ENCODE peak calls at places on chromosomes 6 and 20, in four cellular contexts. H is GM23248, Y is astrocyte, A is mammary epithelial cell. V is an unnamed sample.

GRCh38 chr6:98686008-98686601 is 148.3 kb upstream of the POU3F2 start:
- DNase-seq in H (no peak), Y (no peak), A (no peak), V (no peak)

GRCh38 chr20:1897486-1897885 is 2.3 kb downstream of the SIRPA start:
- DNase-seq in Y (no peak), A (no peak), H (peak), V (no peak)

GRCh38 chr6:11445146-11445545 is 92.4 kb upstream of the TMEM170B start:
- DNase-seq in Y (no peak), A (no peak), H (no peak), V (no peak)

GRCh38 chr20:13995086-13995665 is at the start of gene MACROD2:
- DNase-seq in A (peak), Y (peak), H (peak), V (no peak)

GRCh38 chr6:42236680-42237473 is 19.2 kb upstream of the MRPS10 start:
- DNase-seq in H (no peak), A (no peak), Y (no peak), V (no peak)

GRCh38 chr6:106147476-106147875 is 61.3 kb downstream of the PRDM1 start:
- DNase-seq in H (no peak), A (no peak), Y (no peak), V (no peak)

GRCh38 chr6:41940759-41941279 is 789 bp downstream of the CCND3 start:
- DNase-seq in Y (no peak), A (peak), H (peak), V (no peak)

GRCh38 chr6:32700391-32701040 is 34.1 kb upstream of the HLA-DQB1 start:
- DNase-seq in Y (peak), H (peak), A (peak), V (peak)

GRCh38 chr6:30881987-30882763 is 2.1 kb upstream of the DDR1 start:
- DNase-seq in Y (peak), H (peak), A (peak), V (no peak)

GRCh38 chr20:23165307-23165750 is 79.2 kb upstream of the CD93 start:
- DNase-seq in A (no peak), Y (no peak), H (no peak), V (no peak)

GRCh38 chr6:81763968-81764367 is 11.5 kb upstream of the TENT5A start:
- DNase-seq in H (no peak), A (no peak), Y (no peak), V (no peak)

DNA sequence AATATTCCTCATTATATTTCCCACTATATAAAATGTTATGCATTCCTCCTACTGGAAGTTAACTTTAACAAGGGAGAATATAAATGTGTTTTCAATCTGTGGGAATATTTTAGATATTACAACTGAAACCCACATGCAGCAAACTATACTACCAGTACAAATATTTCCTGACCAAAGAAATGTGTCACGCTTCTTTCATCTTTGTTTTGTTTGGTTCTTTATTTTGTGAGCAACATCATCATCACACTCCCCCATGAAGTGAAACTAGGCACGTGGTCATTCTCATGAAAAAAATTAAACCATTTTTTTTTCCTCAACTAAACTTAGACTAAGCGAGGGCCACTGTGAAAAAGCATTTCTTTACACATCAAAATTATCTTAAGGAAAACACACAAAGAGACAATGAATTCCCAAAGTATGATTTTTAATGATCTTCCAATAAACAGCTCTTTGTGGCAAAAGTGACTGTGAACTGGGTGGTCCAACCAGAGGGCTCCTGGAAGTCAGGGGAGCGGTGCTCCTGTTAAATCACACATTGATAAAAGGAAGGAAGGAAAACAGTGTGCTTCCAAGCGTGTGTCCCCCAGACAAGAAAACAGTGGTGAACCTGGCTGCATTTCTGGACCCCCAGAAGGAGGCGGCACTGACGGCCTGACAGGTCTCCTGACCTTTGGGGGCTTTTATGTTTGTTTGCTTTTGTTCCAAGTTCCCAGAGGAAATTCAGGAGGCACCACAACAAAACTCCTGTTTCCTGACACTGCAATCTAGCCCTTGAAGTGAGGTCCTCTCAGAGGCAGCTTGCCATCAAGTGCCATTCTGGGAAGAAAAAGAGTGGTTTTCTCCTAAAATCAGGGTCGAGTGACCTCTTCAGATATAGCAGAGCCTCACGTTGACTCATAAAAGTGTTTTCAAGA is 166.8 kb upstream of the FOXQ1 start:
- DNase-seq in A (peak), Y (peak), H (peak), V (no peak)
- H2AFZ ChIP-seq in A (no peak), Y (no peak), H (no peak), V (no peak)

GRCh38 chr6:71126506-71126905 is 162.1 kb upstream of the OGFRL1 start:
- DNase-seq in H (no peak), Y (no peak), A (no peak), V (no peak)

GRCh38 chr6:71125216-71125615 is 163.4 kb upstream of the OGFRL1 start:
- DNase-seq in A (no peak), H (no peak), Y (no peak), V (no peak)

GRCh38 chr6:71123051-71123450 is 165.6 kb upstream of the OGFRL1 start:
- DNase-seq in H (no peak), Y (peak), A (no peak), V (no peak)

GRCh38 chr6:71124340-71124739 is 164.3 kb upstream of the OGFRL1 start:
- DNase-seq in Y (peak), H (no peak), A (no peak), V (no peak)

DNA sequence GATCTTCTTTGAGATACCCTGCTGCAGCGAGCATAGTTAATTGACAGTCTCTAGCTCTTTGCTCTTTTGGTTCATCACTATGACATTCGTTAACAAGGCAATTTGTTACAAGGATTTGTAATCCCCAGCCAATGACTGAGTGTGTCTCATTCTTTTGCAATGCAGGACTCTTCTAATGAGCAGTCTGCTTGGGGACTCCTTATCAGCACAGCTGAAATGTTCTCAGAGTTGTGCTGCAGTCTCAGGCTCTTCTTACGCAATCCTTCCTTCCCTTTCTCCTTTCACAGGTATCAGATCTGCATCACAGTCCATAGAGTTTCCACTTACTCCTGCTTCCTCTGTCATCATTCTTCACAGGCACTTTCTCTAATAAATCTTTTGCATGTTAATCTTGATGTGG is 161.2 kb upstream of the OGFRL1 start:
- DNase-seq in A (no peak), Y (no peak), H (no peak), V (no peak)
- H3K9ac ChIP-seq in A (no peak), Y (no peak), H (no peak), V (no peak)

GRCh38 chr6:113076116-113076515 is 729.0 kb downstream of the RFPL4B start:
- DNase-seq in Y (no peak), A (no peak), H (no peak), V (no peak)

GRCh38 chr6:113078791-113079190 is 731.7 kb downstream of the RFPL4B start:
- DNase-seq in H (no peak), Y (no peak), A (no peak), V (no peak)

GRCh38 chr6:113077794-113078193 is 730.7 kb downstream of the RFPL4B start:
- DNase-seq in Y (no peak), A (peak), H (no peak), V (no peak)

GRCh38 chr6:113076817-113077216 is 729.7 kb downstream of the RFPL4B start:
- DNase-seq in A (no peak), H (no peak), Y (no peak), V (no peak)

DNA sequence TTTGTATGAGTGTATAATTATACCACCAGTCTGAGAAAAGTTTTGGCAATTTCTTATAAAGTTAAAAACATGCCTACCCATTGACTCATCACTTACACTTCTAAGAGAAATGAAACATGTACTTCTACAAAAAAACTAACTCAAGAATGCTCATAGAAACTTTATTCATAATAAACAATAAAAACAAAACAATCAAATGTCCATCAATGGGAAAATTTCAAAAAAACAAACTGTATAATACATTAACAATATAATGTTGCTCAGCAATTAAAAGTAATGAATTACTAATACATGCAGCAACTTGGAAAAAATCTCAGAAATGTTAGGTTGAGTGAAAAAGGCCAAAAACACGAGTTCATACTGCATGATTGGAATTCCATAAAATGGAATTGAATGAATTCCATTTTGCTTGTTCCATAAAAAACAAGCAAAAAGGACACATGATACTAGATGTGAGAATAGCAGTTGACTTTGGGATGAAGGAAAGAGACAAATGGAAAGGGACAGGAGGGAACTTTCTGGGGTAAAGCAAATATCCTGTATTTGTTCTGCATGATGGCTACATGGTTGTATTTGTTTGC is 726.6 kb downstream of the RFPL4B start:
- DNase-seq in Y (peak), H (peak), A (peak), V (no peak)
- H2AFZ ChIP-seq in Y (no peak), H (peak), A (no peak), V (no peak)

GRCh38 chr6:137489410-137490371 is 4.5 kb downstream of the OLIG3 start:
- DNase-seq in A (no peak), H (no peak), Y (no peak), V (no peak)
- H3K9ac ChIP-seq in A (no peak), H (no peak), Y (no peak), V (no peak)

GRCh38 chr20:56798634-56799033 is 169.5 kb downstream of the TFAP2C start:
- DNase-seq in H (no peak), Y (no peak), A (no peak), V (no peak)
- H2AFZ ChIP-seq in H (no peak), Y (no peak), A (no peak), V (no peak)

GRCh38 chr6:104326173-104327001 is 533.3 kb downstream of the HACE1 start:
- DNase-seq in A (peak), H (peak), Y (peak), V (no peak)
- H3K9ac ChIP-seq in A (no peak), H (no peak), Y (peak), V (no peak)

V was measured in MM.1S.